ENCODE peak calls at places on chromosomes 2 and 18, in four cellular contexts. T is mucosa of descending colon, B is pancreas, R is stomach. K is an unnamed sample. For H3K4me1 and H3K36me3, the result is how much of the 10 kb centered on the place peaks cover.

GRCh38 chr2:174729797-174730529 is 34.3 kb downstream of the CHRNA1 start:
- DNase-seq in R (no peak), T (no peak), B (no peak), K (no peak)

GRCh38 chr2:30425326-30425725 is 21.7 kb upstream of the LCLAT1 start:
- DNase-seq in R (no peak), B (no peak), T (no peak), K (peak)

GRCh38 chr18:23969664-23970063 is 44.9 kb upstream of the TTC39C start:
- DNase-seq in T (no peak), R (no peak), B (no peak), K (no peak)

GRCh38 chr2:226799976-226800940 is 638 bp upstream of the IRS1 start:
- DNase-seq in B (no peak), T (peak), R (peak), K (no peak)

GRCh38 chr2:133789743-133790142 is 221.5 kb upstream of the NCKAP5 start:
- DNase-seq in B (no peak), R (no peak), T (peak), K (no peak)

GRCh38 chr18:56593906-56594305 is 44.5 kb downstream of the TXNL1 start:
- DNase-seq in R (no peak), B (no peak), T (no peak), K (peak)

GRCh38 chr2:165617720-165618119 is 148.2 kb downstream of the CSRNP3 start:
- DNase-seq in B (no peak), R (no peak), T (no peak), K (no peak)

GRCh38 chr2:227821043-227821942 is 7.7 kb downstream of the CCL20 start:
- DNase-seq in R (peak), T (peak), B (no peak), K (no peak)

GRCh38 chr2:28185881-28186280 is 206.8 kb upstream of the FOSL2 start:
- DNase-seq in T (no peak), R (no peak), B (no peak), K (peak)

GRCh38 chr2:70003093-70003830 is 41.8 kb upstream of the ASPRV1 start:
- DNase-seq in T (no peak), R (no peak), B (no peak), K (no peak)

GRCh38 chr2:290090-290722 is 2.3 kb upstream of the ALKAL2 start:
- DNase-seq in B (peak), T (peak), R (peak), K (peak)

GRCh38 chr18:46169464-46169941 is 65.3 kb downstream of the HAUS1 start:
- DNase-seq in B (no peak), R (no peak), T (no peak), K (peak)

GRCh38 chr18:50686409-50686808 is 126.5 kb downstream of the MAPK4 start:
- DNase-seq in R (no peak), B (no peak), T (no peak), K (no peak)

GRCh38 chr2:136000502-136000901 is 15.1 kb upstream of the DARS1 start:
- DNase-seq in R (no peak), T (no peak), B (no peak), K (no peak)

GRCh38 chr18:24585996-24586566 is 125.6 kb downstream of the HRH4 start:
- DNase-seq in B (no peak), R (no peak), T (no peak), K (no peak)

GRCh38 chr18:57951999-57952774 is 91.8 kb upstream of the NEDD4L start:
- DNase-seq in T (no peak), B (no peak), R (no peak), K (peak)

GRCh38 chr18:13989209-13989608 is 73.9 kb upstream of the MC2R start:
- DNase-seq in B (no peak), R (no peak), T (no peak), K (no peak)

GRCh38 chr18:68826111-68826510 is 28.2 kb downstream of the CCDC102B start:
- DNase-seq in B (no peak), R (no peak), T (no peak), K (no peak)

GRCh38 chr2:201204655-201205515 is 21.9 kb downstream of the CASP10 start:
- DNase-seq in B (no peak), R (no peak), T (no peak), K (no peak)

GRCh38 chr2:176390276-176390675 is 121.0 kb downstream of the MTX2 start:
- DNase-seq in R (no peak), T (no peak), B (no peak), K (no peak)

GRCh38 chr2:54639609-54640008 is 83.9 kb upstream of the EML6 start:
- DNase-seq in R (no peak), B (no peak), T (no peak), K (peak)

GRCh38 chr2:37447446-37447845 is 103.0 kb downstream of the QPCT start:
- DNase-seq in T (no peak), R (no peak), B (no peak), K (no peak)

GRCh38 chr2:195356920-195357440 is 300.0 kb upstream of the SLC39A10 start:
- DNase-seq in R (no peak), B (no peak), T (no peak), K (no peak)

GRCh38 chr2:27095745-27096651 is 9.4 kb downstream of the KHK start:
- DNase-seq in T (peak), B (peak), R (peak), K (peak)

GRCh38 chr18:76657911-76658475 is 163.0 kb upstream of the ZNF516 start:
- DNase-seq in B (no peak), T (no peak), R (no peak), K (no peak)

GRCh38 chr18:47984991-47985390 is 54.5 kb upstream of the SMAD2 start:
- DNase-seq in R (no peak), B (peak), T (no peak), K (no peak)

GRCh38 chr18:47983946-47984345 is 53.5 kb upstream of the SMAD2 start:
- DNase-seq in B (no peak), R (no peak), T (no peak), K (no peak)

GRCh38 chr18:47986724-47987455 is 56.4 kb upstream of the SMAD2 start:
- DNase-seq in T (no peak), R (no peak), B (no peak), K (no peak)

GRCh38 chr18:47987456-47987735 is 56.9 kb upstream of the SMAD2 start:
- DNase-seq in T (no peak), R (no peak), B (no peak), K (no peak)

DNA sequence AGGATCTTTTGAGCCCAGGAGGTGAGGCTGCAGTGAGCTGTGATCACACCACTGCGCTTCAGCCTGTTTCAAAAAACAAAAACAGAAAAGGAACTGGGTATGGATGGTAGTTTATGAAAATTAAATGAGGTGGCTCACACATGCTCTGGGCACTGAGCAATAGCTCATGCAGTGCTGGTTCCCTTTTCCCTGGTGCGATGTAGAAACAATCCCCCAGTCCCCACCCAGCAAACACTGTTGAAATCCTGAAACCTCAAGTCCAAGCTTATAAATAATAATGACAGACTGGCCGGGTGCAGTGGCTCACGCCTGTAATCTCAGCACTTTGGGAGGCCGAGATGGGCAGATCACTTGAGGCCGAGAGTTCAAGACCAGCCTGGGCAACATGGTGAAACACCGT is 55.4 kb upstream of the SMAD2 start:
- DNase-seq in T (no peak), R (no peak), B (no peak), K (no peak)
- H3K4me1 ChIP-seq in T (under half), R (under half), B (under half), K (under half)

DNA sequence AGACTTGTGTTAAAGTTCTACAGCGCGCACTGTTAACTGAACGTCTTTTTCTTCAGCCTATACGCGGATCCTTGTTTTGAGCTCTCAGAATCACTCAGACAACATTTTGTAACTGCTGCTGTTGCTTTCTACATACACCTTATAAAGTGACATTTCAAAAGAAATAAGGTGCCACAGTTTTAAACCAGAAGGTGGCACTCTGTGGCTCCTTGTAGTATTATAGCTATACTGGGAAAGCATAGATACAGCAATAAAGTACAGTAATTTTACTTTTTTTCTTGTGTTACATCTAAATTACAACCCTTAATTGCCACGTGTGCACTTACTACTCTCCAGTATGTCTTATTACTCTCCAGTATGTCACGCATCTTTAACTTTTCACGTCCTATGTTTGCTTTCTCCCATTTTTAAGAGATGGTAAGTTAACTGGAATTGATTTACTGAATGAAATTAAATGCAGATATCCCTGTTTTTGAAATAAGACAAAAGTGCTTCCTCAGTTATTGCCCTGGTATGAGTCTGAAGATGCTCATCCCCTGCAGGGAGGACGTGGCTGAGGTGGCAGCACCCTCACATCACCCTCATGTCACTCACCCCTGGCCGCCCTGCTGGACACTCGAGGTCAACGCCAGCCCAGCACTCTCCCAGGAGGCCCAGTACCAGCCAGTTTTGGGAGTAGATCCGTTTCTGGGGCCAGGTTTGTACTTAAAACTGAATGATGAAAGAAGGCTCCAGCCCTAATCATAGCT is 37.8 kb downstream of the GORASP2 start:
- DNase-seq in R (no peak), T (no peak), B (no peak), K (no peak)
- H3K36me3 ChIP-seq in R (half or more), T (under half), B (under half), K (under half)

GRCh38 chr2:45748239-45748638 is 96.8 kb downstream of the PRKCE start:
- DNase-seq in B (no peak), R (no peak), T (no peak), K (no peak)

GRCh38 chr2:45743531-45744391 is 92.3 kb downstream of the PRKCE start:
- DNase-seq in T (no peak), B (no peak), R (no peak), K (no peak)

GRCh38 chr2:45747363-45747762 is 95.9 kb downstream of the PRKCE start:
- DNase-seq in B (no peak), T (no peak), R (no peak), K (no peak)

GRCh38 chr2:45746888-45747287 is 95.4 kb downstream of the PRKCE start:
- DNase-seq in T (no peak), B (no peak), R (no peak), K (no peak)

GRCh38 chr2:45745231-45745630 is 93.8 kb downstream of the PRKCE start:
- DNase-seq in T (peak), R (no peak), B (no peak), K (no peak)
- H3K4me3 ChIP-seq in T (no peak), R (no peak), B (no peak), K (no peak)

GRCh38 chr2:127678531-127678930 is 3.2 kb upstream of the LIMS2 start:
- DNase-seq in T (no peak), B (no peak), R (peak), K (no peak)

GRCh38 chr2:127680706-127681287 is 5.5 kb upstream of the LIMS2 start:
- DNase-seq in T (no peak), B (no peak), R (no peak), K (no peak)

GRCh38 chr2:127679680-127680361 is 4.5 kb upstream of the LIMS2 start:
- DNase-seq in B (no peak), T (no peak), R (no peak), K (no peak)

GRCh38 chr2:127676906-127677305 is 1.6 kb upstream of the LIMS2 start:
- DNase-seq in T (no peak), B (no peak), R (peak), K (no peak)

DNA sequence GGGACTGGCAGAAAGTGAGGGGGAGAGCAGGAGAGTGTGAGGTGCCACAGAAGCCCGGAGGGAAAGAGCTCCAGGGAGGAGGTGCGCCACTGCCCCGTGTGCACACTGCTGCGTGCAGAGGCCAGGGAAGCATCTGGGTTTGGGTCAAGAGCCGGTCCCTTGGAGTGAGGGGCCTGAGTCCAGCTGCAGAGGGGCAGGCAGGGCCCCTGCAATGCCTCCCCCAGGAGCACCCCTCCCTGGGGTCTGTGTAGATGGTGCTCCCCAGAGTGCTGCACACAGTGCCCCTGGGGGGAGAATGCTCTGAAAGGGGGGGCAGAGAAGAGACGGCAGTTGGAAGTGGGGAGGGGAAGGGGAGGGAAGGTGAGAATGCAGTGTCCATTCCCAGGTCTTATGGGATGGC is 3.7 kb upstream of the LIMS2 start:
- DNase-seq in B (no peak), R (no peak), T (no peak), K (no peak)
- H3K4me1 ChIP-seq in B (under half), R (half or more), T (under half), K (under half)

GRCh38 chr18:36155960-36156757 is 26.5 kb downstream of the ELP2 start:
- DNase-seq in T (no peak), R (no peak), B (no peak), K (no peak)

GRCh38 chr18:36153203-36153602 is 23.5 kb downstream of the ELP2 start:
- DNase-seq in B (no peak), R (no peak), T (no peak), K (no peak)

GRCh38 chr18:36149514-36150289 is 20.0 kb downstream of the ELP2 start:
- DNase-seq in R (no peak), T (no peak), B (no peak), K (no peak)

GRCh38 chr18:36153771-36154170 is 24.1 kb downstream of the ELP2 start:
- DNase-seq in T (no peak), R (no peak), B (no peak), K (no peak)

GRCh38 chr18:36152781-36153180 is 23.1 kb downstream of the ELP2 start:
- DNase-seq in R (no peak), B (no peak), T (no peak), K (no peak)
- H3K36me3 ChIP-seq in R (half or more), B (under half), T (under half), K (under half)

GRCh38 chr2:207629553-207629952 is 4.4 kb upstream of the METTL21A start:
- DNase-seq in B (no peak), R (no peak), T (no peak), K (no peak)
- H3K4me3 ChIP-seq in B (no peak), R (no peak), T (no peak), K (no peak)

GRCh38 chr2:62291052-62291451 is 95.1 kb downstream of the B3GNT2 start:
- DNase-seq in B (no peak), R (no peak), T (no peak), K (no peak)

GRCh38 chr2:62291517-62292137 is 95.7 kb downstream of the B3GNT2 start:
- DNase-seq in T (no peak), R (no peak), B (no peak), K (no peak)

GRCh38 chr2:62292190-62292589 is 96.3 kb downstream of the B3GNT2 start:
- DNase-seq in T (no peak), R (peak), B (peak), K (peak)

GRCh38 chr2:62293490-62294212 is 97.7 kb downstream of the B3GNT2 start:
- DNase-seq in R (peak), T (peak), B (peak), K (peak)

DNA sequence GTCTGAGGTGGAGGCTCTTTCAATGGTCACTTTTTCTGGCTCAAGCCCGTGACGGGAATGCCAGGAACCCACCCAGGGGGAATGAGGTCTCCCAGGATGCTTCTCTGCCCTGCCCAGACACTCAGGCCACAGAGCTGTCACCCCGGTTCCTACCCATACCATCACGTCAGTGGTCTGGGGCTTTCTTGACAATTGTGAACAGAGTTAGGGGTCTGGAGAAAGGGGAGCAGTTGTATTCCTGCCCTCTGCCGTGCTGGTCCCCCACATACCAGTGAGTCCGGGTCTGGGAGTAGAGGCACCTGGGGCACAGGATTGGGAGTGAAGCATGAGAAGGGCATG is 97.2 kb downstream of the B3GNT2 start:
- DNase-seq in R (no peak), T (no peak), B (no peak), K (no peak)
- H3K4me1 ChIP-seq in R (under half), T (under half), B (under half), K (under half)

GRCh38 chr2:216146573-216146972 is 37.4 kb downstream of the XRCC5 start:
- DNase-seq in B (no peak), R (no peak), T (no peak), K (no peak)
- H3K36me3 ChIP-seq in B (under half), R (half or more), T (under half), K (under half)

K was measured in mammary epithelial cell.